ENCODE peak calls at places on chromosomes 13 and 19, in seven cellular contexts. One of them, this sample, is unnamed.
A peak's percentile ranks its signal among the peaks of the same experiment; 100 is the strongest.

GRCh38 chr13:70424428-70424827 is 316.2 kb upstream of the KLHL1 start:
- DNase-seq in retinal pigment epithelial cell: no peak
- DNase-seq in NCI-H774: peak; percentile 34
- DNase-seq in activated CD4-positive, alpha-beta T cell treated with anti-CD3 and anti-CD28 coated beads, Interleukin-2, amount 50 U/mL, for 24 hours: no peak
- DNase-seq in A549: no peak
- DNase-seq in T-helper 9 cell: no peak
- DNase-seq in activated T-helper 1 cell treated with anti-CD3 and anti-CD28 coated beads, Interleukin-2, amount 50 U/mL, for 16 hours: no peak
- DNase-seq in this sample: no peak

GRCh38 chr19:15161028-15161984 is 39.5 kb downstream of the NOTCH3 start:
- DNase-seq in activated T-helper 1 cell treated with anti-CD3 and anti-CD28 coated beads, Interleukin-2, amount 50 U/mL, for 16 hours: no peak
- DNase-seq in activated CD4-positive, alpha-beta T cell treated with anti-CD3 and anti-CD28 coated beads, Interleukin-2, amount 50 U/mL, for 24 hours: no peak
- DNase-seq in retinal pigment epithelial cell: no peak
- DNase-seq in A549: peak; percentile 55
- DNase-seq in T-helper 9 cell: no peak
- DNase-seq in NCI-H774: no peak
- DNase-seq in this sample: no peak

GRCh38 chr19:17448190-17448967 is at the start of gene TMEM221:
- DNase-seq in activated T-helper 1 cell treated with anti-CD3 and anti-CD28 coated beads, Interleukin-2, amount 50 U/mL, for 16 hours: peak; percentile 34
- DNase-seq in activated CD4-positive, alpha-beta T cell treated with anti-CD3 and anti-CD28 coated beads, Interleukin-2, amount 50 U/mL, for 24 hours: no peak
- DNase-seq in NCI-H774: no peak
- DNase-seq in A549: peak; percentile 55
- DNase-seq in retinal pigment epithelial cell: no peak
- DNase-seq in T-helper 9 cell: peak; percentile 48
- DNase-seq in this sample: no peak

GRCh38 chr19:33785795-33786194 is 10.9 kb upstream of the KCTD15 start:
- DNase-seq in activated T-helper 1 cell treated with anti-CD3 and anti-CD28 coated beads, Interleukin-2, amount 50 U/mL, for 16 hours: no peak
- DNase-seq in activated CD4-positive, alpha-beta T cell treated with anti-CD3 and anti-CD28 coated beads, Interleukin-2, amount 50 U/mL, for 24 hours: no peak
- DNase-seq in retinal pigment epithelial cell: no peak
- DNase-seq in NCI-H774: no peak
- DNase-seq in T-helper 9 cell: no peak
- DNase-seq in A549: no peak
- DNase-seq in this sample: no peak

GRCh38 chr19:51194527-51195315 is 30.2 kb upstream of the CD33 start:
- DNase-seq in activated CD4-positive, alpha-beta T cell treated with anti-CD3 and anti-CD28 coated beads, Interleukin-2, amount 50 U/mL, for 24 hours: no peak
- DNase-seq in T-helper 9 cell: no peak
- DNase-seq in activated T-helper 1 cell treated with anti-CD3 and anti-CD28 coated beads, Interleukin-2, amount 50 U/mL, for 16 hours: no peak
- DNase-seq in retinal pigment epithelial cell: no peak
- DNase-seq in A549: no peak
- DNase-seq in NCI-H774: no peak
- DNase-seq in this sample: no peak

GRCh38 chr13:38685974-38686571 is 804 bp upstream of the FREM2 start:
- DNase-seq in activated CD4-positive, alpha-beta T cell treated with anti-CD3 and anti-CD28 coated beads, Interleukin-2, amount 50 U/mL, for 24 hours: no peak
- DNase-seq in A549: no peak
- DNase-seq in activated T-helper 1 cell treated with anti-CD3 and anti-CD28 coated beads, Interleukin-2, amount 50 U/mL, for 16 hours: no peak
- DNase-seq in retinal pigment epithelial cell: no peak
- DNase-seq in T-helper 9 cell: no peak
- DNase-seq in NCI-H774: no peak
- DNase-seq in this sample: peak; percentile 39

GRCh38 chr19:42066075-42066754 is 3.8 kb downstream of the GRIK5 start:
- DNase-seq in T-helper 9 cell: no peak
- DNase-seq in activated CD4-positive, alpha-beta T cell treated with anti-CD3 and anti-CD28 coated beads, Interleukin-2, amount 50 U/mL, for 24 hours: no peak
- DNase-seq in NCI-H774: no peak
- DNase-seq in A549: no peak
- DNase-seq in retinal pigment epithelial cell: no peak
- DNase-seq in activated T-helper 1 cell treated with anti-CD3 and anti-CD28 coated beads, Interleukin-2, amount 50 U/mL, for 16 hours: no peak
- DNase-seq in this sample: no peak

GRCh38 chr13:49651775-49652690 is 23.7 kb downstream of the ARL11 start:
- DNase-seq in activated T-helper 1 cell treated with anti-CD3 and anti-CD28 coated beads, Interleukin-2, amount 50 U/mL, for 16 hours: no peak
- DNase-seq in activated CD4-positive, alpha-beta T cell treated with anti-CD3 and anti-CD28 coated beads, Interleukin-2, amount 50 U/mL, for 24 hours: no peak
- DNase-seq in A549: no peak
- DNase-seq in NCI-H774: no peak
- DNase-seq in T-helper 9 cell: no peak
- DNase-seq in retinal pigment epithelial cell: no peak
- DNase-seq in this sample: no peak

GRCh38 chr19:58021541-58022282 is 12.1 kb upstream of the ZSCAN1 start:
- DNase-seq in activated CD4-positive, alpha-beta T cell treated with anti-CD3 and anti-CD28 coated beads, Interleukin-2, amount 50 U/mL, for 24 hours: no peak
- DNase-seq in A549: peak; percentile 18
- DNase-seq in activated T-helper 1 cell treated with anti-CD3 and anti-CD28 coated beads, Interleukin-2, amount 50 U/mL, for 16 hours: no peak
- DNase-seq in retinal pigment epithelial cell: no peak
- DNase-seq in T-helper 9 cell: no peak
- DNase-seq in NCI-H774: peak; percentile 3
- DNase-seq in this sample: no peak

GRCh38 chr19:38744298-38744681 is at the start of gene CAPN12:
- DNase-seq in retinal pigment epithelial cell: no peak
- DNase-seq in A549: no peak
- DNase-seq in activated CD4-positive, alpha-beta T cell treated with anti-CD3 and anti-CD28 coated beads, Interleukin-2, amount 50 U/mL, for 24 hours: no peak
- DNase-seq in activated T-helper 1 cell treated with anti-CD3 and anti-CD28 coated beads, Interleukin-2, amount 50 U/mL, for 16 hours: no peak
- DNase-seq in NCI-H774: no peak
- DNase-seq in T-helper 9 cell: no peak
- DNase-seq in this sample: no peak

GRCh38 chr13:27997904-27998522 is 9.5 kb upstream of the URAD start:
- DNase-seq in retinal pigment epithelial cell: no peak
- DNase-seq in NCI-H774: no peak
- DNase-seq in A549: peak; percentile 12
- DNase-seq in activated CD4-positive, alpha-beta T cell treated with anti-CD3 and anti-CD28 coated beads, Interleukin-2, amount 50 U/mL, for 24 hours: no peak
- DNase-seq in T-helper 9 cell: no peak
- DNase-seq in activated T-helper 1 cell treated with anti-CD3 and anti-CD28 coated beads, Interleukin-2, amount 50 U/mL, for 16 hours: no peak
- DNase-seq in this sample: no peak

GRCh38 chr13:40613192-40613818 is 53.1 kb downstream of the FOXO1 start:
- DNase-seq in retinal pigment epithelial cell: no peak
- DNase-seq in T-helper 9 cell: peak; percentile 43
- DNase-seq in A549: no peak
- DNase-seq in activated T-helper 1 cell treated with anti-CD3 and anti-CD28 coated beads, Interleukin-2, amount 50 U/mL, for 16 hours: peak; percentile 22
- DNase-seq in activated CD4-positive, alpha-beta T cell treated with anti-CD3 and anti-CD28 coated beads, Interleukin-2, amount 50 U/mL, for 24 hours: no peak
- DNase-seq in NCI-H774: no peak
- DNase-seq in this sample: no peak

GRCh38 chr13:102466836-102467235 is 65.0 kb upstream of the FGF14 start:
- DNase-seq in T-helper 9 cell: no peak
- DNase-seq in NCI-H774: no peak
- DNase-seq in activated CD4-positive, alpha-beta T cell treated with anti-CD3 and anti-CD28 coated beads, Interleukin-2, amount 50 U/mL, for 24 hours: no peak
- DNase-seq in retinal pigment epithelial cell: peak; percentile 95
- DNase-seq in activated T-helper 1 cell treated with anti-CD3 and anti-CD28 coated beads, Interleukin-2, amount 50 U/mL, for 16 hours: no peak
- DNase-seq in A549: no peak
- DNase-seq in this sample: no peak

GRCh38 chr19:1252221-1252817 is 3.9 kb downstream of the MIDN start:
- DNase-seq in T-helper 9 cell: no peak
- DNase-seq in activated T-helper 1 cell treated with anti-CD3 and anti-CD28 coated beads, Interleukin-2, amount 50 U/mL, for 16 hours: no peak
- DNase-seq in retinal pigment epithelial cell: peak; percentile 73
- DNase-seq in activated CD4-positive, alpha-beta T cell treated with anti-CD3 and anti-CD28 coated beads, Interleukin-2, amount 50 U/mL, for 24 hours: no peak
- DNase-seq in A549: no peak
- DNase-seq in NCI-H774: no peak
- DNase-seq in this sample: no peak

GRCh38 chr13:24038846-24039330 is 121.6 kb upstream of the SPATA13 start:
- DNase-seq in activated CD4-positive, alpha-beta T cell treated with anti-CD3 and anti-CD28 coated beads, Interleukin-2, amount 50 U/mL, for 24 hours: no peak
- DNase-seq in activated T-helper 1 cell treated with anti-CD3 and anti-CD28 coated beads, Interleukin-2, amount 50 U/mL, for 16 hours: no peak
- DNase-seq in NCI-H774: no peak
- DNase-seq in T-helper 9 cell: no peak
- DNase-seq in retinal pigment epithelial cell: no peak
- DNase-seq in A549: no peak
- DNase-seq in this sample: peak; percentile 76

GRCh38 chr19:695350-695949 is at the start of gene PRSS57:
- DNase-seq in T-helper 9 cell: no peak
- DNase-seq in activated T-helper 1 cell treated with anti-CD3 and anti-CD28 coated beads, Interleukin-2, amount 50 U/mL, for 16 hours: no peak
- DNase-seq in A549: no peak
- DNase-seq in NCI-H774: no peak
- DNase-seq in retinal pigment epithelial cell: no peak
- DNase-seq in activated CD4-positive, alpha-beta T cell treated with anti-CD3 and anti-CD28 coated beads, Interleukin-2, amount 50 U/mL, for 24 hours: no peak
- DNase-seq in this sample: no peak

GRCh38 chr13:77457989-77458388 is 77.5 kb upstream of the SCEL start:
- DNase-seq in A549: no peak
- DNase-seq in activated CD4-positive, alpha-beta T cell treated with anti-CD3 and anti-CD28 coated beads, Interleukin-2, amount 50 U/mL, for 24 hours: no peak
- DNase-seq in activated T-helper 1 cell treated with anti-CD3 and anti-CD28 coated beads, Interleukin-2, amount 50 U/mL, for 16 hours: no peak
- DNase-seq in retinal pigment epithelial cell: no peak
- DNase-seq in NCI-H774: no peak
- DNase-seq in T-helper 9 cell: no peak
- DNase-seq in this sample: no peak

GRCh38 chr19:48419158-48419920 is 25.9 kb downstream of the GRIN2D start:
- DNase-seq in A549: no peak
- DNase-seq in NCI-H774: no peak
- DNase-seq in activated T-helper 1 cell treated with anti-CD3 and anti-CD28 coated beads, Interleukin-2, amount 50 U/mL, for 16 hours: peak; percentile 51
- DNase-seq in T-helper 9 cell: peak; percentile 57
- DNase-seq in retinal pigment epithelial cell: no peak
- DNase-seq in activated CD4-positive, alpha-beta T cell treated with anti-CD3 and anti-CD28 coated beads, Interleukin-2, amount 50 U/mL, for 24 hours: no peak
- DNase-seq in this sample: no peak

GRCh38 chr19:19420570-19421301 is 15.3 kb downstream of the GATAD2A start:
- DNase-seq in activated CD4-positive, alpha-beta T cell treated with anti-CD3 and anti-CD28 coated beads, Interleukin-2, amount 50 U/mL, for 24 hours: no peak
- DNase-seq in retinal pigment epithelial cell: no peak
- DNase-seq in activated T-helper 1 cell treated with anti-CD3 and anti-CD28 coated beads, Interleukin-2, amount 50 U/mL, for 16 hours: no peak
- DNase-seq in A549: no peak
- DNase-seq in NCI-H774: no peak
- DNase-seq in T-helper 9 cell: no peak
- DNase-seq in this sample: no peak

GRCh38 chr13:29816715-29817114 is 33.7 kb downstream of the UBL3 start:
- DNase-seq in activated CD4-positive, alpha-beta T cell treated with anti-CD3 and anti-CD28 coated beads, Interleukin-2, amount 50 U/mL, for 24 hours: no peak
- DNase-seq in activated T-helper 1 cell treated with anti-CD3 and anti-CD28 coated beads, Interleukin-2, amount 50 U/mL, for 16 hours: no peak
- DNase-seq in retinal pigment epithelial cell: no peak
- DNase-seq in A549: no peak
- DNase-seq in T-helper 9 cell: no peak
- DNase-seq in NCI-H774: no peak
- DNase-seq in this sample: no peak

GRCh38 chr19:13588953-13589833 is 82.9 kb upstream of the CACNA1A start:
- DNase-seq in retinal pigment epithelial cell: no peak
- DNase-seq in activated CD4-positive, alpha-beta T cell treated with anti-CD3 and anti-CD28 coated beads, Interleukin-2, amount 50 U/mL, for 24 hours: peak; percentile 83
- DNase-seq in NCI-H774: no peak
- DNase-seq in activated T-helper 1 cell treated with anti-CD3 and anti-CD28 coated beads, Interleukin-2, amount 50 U/mL, for 16 hours: peak; percentile 71
- DNase-seq in A549: peak; percentile 40
- DNase-seq in T-helper 9 cell: peak; percentile 78
- DNase-seq in this sample: no peak

GRCh38 chr13:77331421-77331820 is 4.5 kb upstream of the MYCBP2 start:
- DNase-seq in activated CD4-positive, alpha-beta T cell treated with anti-CD3 and anti-CD28 coated beads, Interleukin-2, amount 50 U/mL, for 24 hours: no peak
- DNase-seq in A549: no peak
- DNase-seq in retinal pigment epithelial cell: no peak
- DNase-seq in T-helper 9 cell: no peak
- DNase-seq in NCI-H774: no peak
- DNase-seq in activated T-helper 1 cell treated with anti-CD3 and anti-CD28 coated beads, Interleukin-2, amount 50 U/mL, for 16 hours: no peak
- DNase-seq in this sample: no peak

GRCh38 chr19:49788857-49789256 is 22.1 kb downstream of the AP2A1 start:
- DNase-seq in T-helper 9 cell: no peak
- DNase-seq in activated CD4-positive, alpha-beta T cell treated with anti-CD3 and anti-CD28 coated beads, Interleukin-2, amount 50 U/mL, for 24 hours: no peak
- DNase-seq in activated T-helper 1 cell treated with anti-CD3 and anti-CD28 coated beads, Interleukin-2, amount 50 U/mL, for 16 hours: no peak
- DNase-seq in A549: no peak
- DNase-seq in NCI-H774: no peak
- DNase-seq in retinal pigment epithelial cell: no peak
- DNase-seq in this sample: no peak

This sample was measured in epithelial cell of proximal tubule.